ENCODE peak calls at places on chromosomes 6 and 20, in four cellular contexts. Y is astrocyte, W is NB4, P is T-helper 2 cell. L is an unnamed sample.
A peak's percentile ranks its signal among the peaks of the same experiment; 100 is the strongest.

GRCh38 chr6:111573892-111574800 is 31.5 kb downstream of the TRAF3IP2 start:
- DNase-seq in P (no peak), Y (peak; percentile 97), W (peak; percentile 58), L (no peak)

GRCh38 chr20:58994390-58995159 is 12.5 kb downstream of the CTSZ start:
- DNase-seq in P (no peak), W (no peak), Y (no peak), L (no peak)

GRCh38 chr6:151228788-151229400 is 10.9 kb upstream of the AKAP12 start:
- DNase-seq in P (no peak), Y (no peak), W (no peak), L (no peak)

GRCh38 chr6:10030942-10031537 is 383.8 kb downstream of the TFAP2A start:
- DNase-seq in Y (no peak), W (peak; percentile 59), P (no peak), L (peak; percentile 5)

GRCh38 chr6:10412165-10412947 is 2.5 kb downstream of the TFAP2A start:
- DNase-seq in W (peak; percentile 92), Y (peak; percentile 34), P (peak; percentile 48), L (peak; percentile 52)

GRCh38 chr20:59336551-59336950 is 36.1 kb downstream of the EDN3 start:
- DNase-seq in W (no peak), Y (no peak), P (no peak), L (no peak)

GRCh38 chr6:161048636-161049035 is 57.1 kb downstream of the MAP3K4 start:
- DNase-seq in Y (peak; percentile 69), W (no peak), P (no peak), L (no peak)

GRCh38 chr6:32868257-32868788 is 14.3 kb downstream of the PSMB9 start:
- DNase-seq in P (peak; percentile 69), W (peak; percentile 81), Y (peak; percentile 27), L (peak; percentile 84)

GRCh38 chr6:159819932-159820640 is 20.0 kb downstream of the PNLDC1 start:
- DNase-seq in P (peak; percentile 11), W (peak; percentile 95), Y (no peak), L (peak; percentile 20)

GRCh38 chr20:62198496-62198895 is 15.7 kb downstream of the MTG2 start:
- DNase-seq in Y (no peak), W (no peak), P (no peak), L (no peak)

GRCh38 chr20:40960101-40960500 is 68.5 kb upstream of the TOP1 start:
- DNase-seq in Y (no peak), P (no peak), W (no peak), L (no peak)

GRCh38 chr20:50450961-50451752 is 59.0 kb upstream of the PTPN1 start:
- DNase-seq in W (peak; percentile 91), P (peak; percentile 63), Y (peak; percentile 32), L (peak; percentile 37)

GRCh38 chr20:50625986-50626677 is 65.2 kb downstream of the RIPOR3 start:
- DNase-seq in Y (no peak), W (peak; percentile 79), P (no peak), L (peak; percentile 63)

GRCh38 chr20:36350439-36350838 is 44.3 kb downstream of the DLGAP4 start:
- DNase-seq in W (no peak), P (no peak), Y (no peak), L (no peak)

GRCh38 chr6:18509871-18510643 is 122.9 kb downstream of the RNF144B start:
- DNase-seq in P (no peak), Y (peak; percentile 3), W (no peak), L (no peak)

GRCh38 chr6:16402501-16402900 is 164.1 kb downstream of the GMPR start:
- DNase-seq in P (no peak), W (no peak), Y (no peak), L (no peak)

GRCh38 chr20:33669224-33669623 is 2.5 kb downstream of the ACTL10 start:
- DNase-seq in P (no peak), Y (no peak), W (no peak), L (no peak)

GRCh38 chr6:141406761-141407160 is 726.0 kb upstream of the GJE1 start:
- DNase-seq in Y (no peak), P (no peak), W (no peak), L (no peak)

GRCh38 chr20:47318596-47319516 is 37.6 kb downstream of the ZMYND8 start:
- DNase-seq in Y (peak; percentile 66), P (no peak), W (peak; percentile 78), L (peak; percentile 68)

GRCh38 chr6:11007715-11008608 is 36.1 kb downstream of the ELOVL2 start:
- DNase-seq in Y (peak; percentile 70), P (no peak), W (peak; percentile 15), L (no peak)

GRCh38 chr6:33933101-33933500 is 129.3 kb upstream of the MLN start:
- DNase-seq in P (no peak), W (no peak), Y (no peak), L (no peak)

GRCh38 chr20:35463455-35464300 is 8.3 kb downstream of the CEP250 start:
- DNase-seq in W (peak; percentile 80), P (peak; percentile 33), Y (peak; percentile 41), L (peak; percentile 72)

GRCh38 chr6:20693466-20694063 is 159.3 kb downstream of the CDKAL1 start:
- DNase-seq in P (no peak), W (peak; percentile 18), Y (peak; percentile 39), L (no peak)

L was measured in nephron progenitor cell.